ENCODE peak calls at places on chromosomes 6 and 20, in ten cellular contexts. One of them, this sample, is unnamed.

GRCh38 chr6:160986831-160987230 is 4.7 kb upstream of the MAP3K4 start:
- DNase-seq in CD8-positive, alpha-beta T cell: no peak
- DNase-seq in IMR-90: no peak
- DNase-seq in AG09319: no peak
- DNase-seq in stomach: no peak
- DNase-seq in gastrocnemius medialis: no peak
- DNase-seq in hepatocyte: no peak
- DNase-seq in endodermal cell: no peak
- DNase-seq in lower leg skin: no peak
- DNase-seq in brain microvascular endothelial cell: no peak
- DNase-seq in this sample: no peak

GRCh38 chr6:150979826-150980225 is 114.3 kb downstream of the MTHFD1L start:
- DNase-seq in brain microvascular endothelial cell: no peak
- DNase-seq in lower leg skin: no peak
- DNase-seq in stomach: no peak
- DNase-seq in hepatocyte: no peak
- DNase-seq in AG09319: no peak
- DNase-seq in CD8-positive, alpha-beta T cell: no peak
- DNase-seq in IMR-90: peak; percentile 68
- DNase-seq in gastrocnemius medialis: no peak
- DNase-seq in endodermal cell: no peak
- DNase-seq in this sample: no peak

GRCh38 chr6:57267586-57268293 is 45.6 kb upstream of the RAB23 start:
- DNase-seq in hepatocyte: peak; percentile 84
- DNase-seq in lower leg skin: no peak
- DNase-seq in gastrocnemius medialis: no peak
- DNase-seq in IMR-90: peak; percentile 99
- DNase-seq in stomach: peak; percentile 44
- DNase-seq in CD8-positive, alpha-beta T cell: peak; percentile 7
- DNase-seq in brain microvascular endothelial cell: peak; percentile 97
- DNase-seq in AG09319: peak; percentile 93
- DNase-seq in endodermal cell: peak; percentile 74
- DNase-seq in this sample: peak; percentile 62

GRCh38 chr6:91539451-91539850 is 952.6 kb upstream of the MAP3K7 start:
- DNase-seq in AG09319: no peak
- DNase-seq in stomach: no peak
- DNase-seq in lower leg skin: no peak
- DNase-seq in endodermal cell: no peak
- DNase-seq in gastrocnemius medialis: no peak
- DNase-seq in brain microvascular endothelial cell: no peak
- DNase-seq in hepatocyte: no peak
- DNase-seq in CD8-positive, alpha-beta T cell: no peak
- DNase-seq in IMR-90: no peak
- DNase-seq in this sample: no peak

GRCh38 chr20:11790047-11790446 is 127.6 kb upstream of the BTBD3 start:
- DNase-seq in stomach: no peak
- DNase-seq in lower leg skin: no peak
- DNase-seq in hepatocyte: no peak
- DNase-seq in AG09319: no peak
- DNase-seq in endodermal cell: no peak
- DNase-seq in gastrocnemius medialis: no peak
- DNase-seq in CD8-positive, alpha-beta T cell: no peak
- DNase-seq in IMR-90: no peak
- DNase-seq in brain microvascular endothelial cell: no peak
- DNase-seq in this sample: no peak

GRCh38 chr6:5136856-5137255 is 51.7 kb downstream of the PPP1R3G start:
- DNase-seq in IMR-90: no peak
- DNase-seq in hepatocyte: no peak
- DNase-seq in CD8-positive, alpha-beta T cell: no peak
- DNase-seq in brain microvascular endothelial cell: no peak
- DNase-seq in gastrocnemius medialis: no peak
- DNase-seq in stomach: no peak
- DNase-seq in endodermal cell: no peak
- DNase-seq in lower leg skin: no peak
- DNase-seq in AG09319: no peak
- DNase-seq in this sample: no peak

GRCh38 chr6:143427109-143427817 is 23.2 kb downstream of the ADAT2 start:
- DNase-seq in endodermal cell: peak; percentile 92
- DNase-seq in gastrocnemius medialis: peak; percentile 31
- DNase-seq in CD8-positive, alpha-beta T cell: peak; percentile 61
- DNase-seq in AG09319: peak; percentile 95
- DNase-seq in brain microvascular endothelial cell: peak; percentile 75
- DNase-seq in lower leg skin: peak; percentile 55
- DNase-seq in IMR-90: peak; percentile 86
- DNase-seq in hepatocyte: peak; percentile 92
- DNase-seq in stomach: peak; percentile 69
- DNase-seq in this sample: peak; percentile 60

GRCh38 chr6:26521485-26522391 is 16.4 kb upstream of the HMGN4 start:
- DNase-seq in gastrocnemius medialis: peak; percentile 84
- DNase-seq in IMR-90: peak; percentile 64
- DNase-seq in brain microvascular endothelial cell: peak; percentile 48
- DNase-seq in AG09319: peak; percentile 61
- DNase-seq in stomach: peak; percentile 75
- DNase-seq in endodermal cell: peak; percentile 93
- DNase-seq in hepatocyte: peak; percentile 89
- DNase-seq in lower leg skin: peak; percentile 65
- DNase-seq in CD8-positive, alpha-beta T cell: peak; percentile 57
- DNase-seq in this sample: peak; percentile 83

GRCh38 chr6:117423754-117424153 is 2.0 kb downstream of the ROS1 start:
- DNase-seq in AG09319: no peak
- DNase-seq in stomach: no peak
- DNase-seq in gastrocnemius medialis: peak; percentile 34
- DNase-seq in CD8-positive, alpha-beta T cell: no peak
- DNase-seq in endodermal cell: no peak
- DNase-seq in hepatocyte: no peak
- DNase-seq in brain microvascular endothelial cell: no peak
- DNase-seq in IMR-90: no peak
- DNase-seq in lower leg skin: no peak
- DNase-seq in this sample: no peak

DNA sequence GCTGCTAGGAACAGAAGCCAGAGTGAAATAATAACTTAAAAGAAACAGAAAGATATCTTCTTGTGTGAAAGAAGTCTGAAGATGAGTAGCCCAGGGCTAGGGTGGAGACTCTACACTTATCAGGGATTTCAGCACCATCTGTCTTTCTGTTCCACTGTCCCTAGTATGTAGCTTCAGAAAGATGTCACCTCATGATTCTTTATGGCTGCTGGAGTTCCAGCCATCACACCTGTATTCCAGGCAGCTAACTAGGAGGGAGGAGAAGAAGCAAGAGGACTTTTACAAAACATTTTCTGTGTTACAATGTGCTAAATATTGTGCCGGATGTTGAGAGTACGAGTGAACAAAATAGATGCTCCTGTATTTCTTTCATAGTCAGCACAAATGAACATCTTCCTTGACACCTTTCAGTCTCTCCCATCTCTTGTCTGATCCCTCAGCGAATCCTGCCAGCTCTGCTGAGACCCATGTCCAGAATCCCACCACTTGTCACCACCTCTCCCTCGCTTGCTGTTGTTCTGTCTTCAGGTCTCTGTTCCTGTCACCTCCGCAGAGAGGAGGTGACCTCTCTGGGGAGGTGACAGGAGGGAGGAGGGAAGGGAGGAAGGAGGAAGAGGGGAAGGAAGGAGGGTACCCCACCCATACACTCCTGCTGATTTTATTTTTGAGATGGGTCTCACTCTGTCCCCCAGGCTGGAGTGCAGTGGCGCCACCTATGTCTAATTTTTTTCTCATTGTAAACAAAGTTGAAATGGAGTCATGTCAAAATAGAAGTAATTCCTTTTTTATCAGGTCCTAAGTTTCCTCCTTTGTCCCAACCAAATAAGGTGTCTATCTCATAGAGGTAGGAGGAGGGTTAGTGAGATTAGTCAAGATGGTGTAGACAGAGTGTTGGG is 188.9 kb downstream of the TFAP2C start:
- DNase-seq in CD8-positive, alpha-beta T cell: no peak
- DNase-seq in AG09319: no peak
- DNase-seq in lower leg skin: no peak
- DNase-seq in hepatocyte: no peak
- DNase-seq in brain microvascular endothelial cell: no peak
- DNase-seq in gastrocnemius medialis: no peak
- DNase-seq in stomach: no peak
- DNase-seq in IMR-90: no peak
- DNase-seq in endodermal cell: no peak
- DNase-seq in this sample: no peak
- TF ChIP-seq CTCF in CD8-positive, alpha-beta T cell: no peak
- TF ChIP-seq CTCF in AG09319: no peak
- TF ChIP-seq CTCF in lower leg skin: no peak
- TF ChIP-seq CTCF in hepatocyte: no peak
- TF ChIP-seq CTCF in brain microvascular endothelial cell: peak; percentile 16
- TF ChIP-seq CTCF in gastrocnemius medialis: no peak
- TF ChIP-seq CTCF in stomach: no peak
- TF ChIP-seq CTCF in IMR-90: no peak
- TF ChIP-seq CTCF in endodermal cell: peak; percentile 35
- TF ChIP-seq CTCF in this sample: no peak

GRCh38 chr20:50610212-50610718 is 81.1 kb downstream of the RIPOR3 start:
- DNase-seq in brain microvascular endothelial cell: no peak
- DNase-seq in endodermal cell: peak; percentile 41
- DNase-seq in stomach: no peak
- DNase-seq in hepatocyte: no peak
- DNase-seq in lower leg skin: no peak
- DNase-seq in gastrocnemius medialis: no peak
- DNase-seq in CD8-positive, alpha-beta T cell: no peak
- DNase-seq in IMR-90: no peak
- DNase-seq in AG09319: no peak
- DNase-seq in this sample: no peak
- TF ChIP-seq CTCF in brain microvascular endothelial cell: peak; percentile 32
- TF ChIP-seq CTCF in endodermal cell: no peak
- TF ChIP-seq CTCF in stomach: no peak
- TF ChIP-seq CTCF in hepatocyte: no peak
- TF ChIP-seq CTCF in lower leg skin: no peak
- TF ChIP-seq CTCF in gastrocnemius medialis: no peak
- TF ChIP-seq CTCF in CD8-positive, alpha-beta T cell: no peak
- TF ChIP-seq CTCF in IMR-90: no peak
- TF ChIP-seq CTCF in AG09319: no peak
- TF ChIP-seq CTCF in this sample: no peak

DNA sequence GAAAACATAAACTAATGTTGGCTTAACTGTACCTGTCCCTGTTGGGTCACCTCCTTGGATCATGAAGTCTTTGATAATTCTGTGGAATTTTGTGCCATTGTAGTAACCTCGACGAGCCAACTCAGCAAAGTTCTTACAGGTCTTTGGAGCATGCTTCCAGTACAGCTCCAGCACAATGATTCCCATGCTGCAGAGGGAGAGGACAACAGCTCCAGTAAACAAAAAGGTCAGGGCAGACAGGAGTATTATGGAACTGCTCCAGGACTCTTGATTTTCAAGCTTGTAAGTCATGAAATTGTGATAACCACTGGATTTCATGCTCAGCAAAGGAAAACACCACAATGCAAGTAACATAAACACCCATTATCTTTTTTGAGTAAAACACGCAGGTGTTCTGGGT is 2.9 kb downstream of the PPIL1 start:
- DNase-seq in IMR-90: no peak
- DNase-seq in stomach: no peak
- DNase-seq in AG09319: no peak
- DNase-seq in endodermal cell: no peak
- DNase-seq in CD8-positive, alpha-beta T cell: no peak
- DNase-seq in gastrocnemius medialis: no peak
- DNase-seq in lower leg skin: no peak
- DNase-seq in brain microvascular endothelial cell: no peak
- DNase-seq in hepatocyte: no peak
- DNase-seq in this sample: no peak
- TF ChIP-seq CTCF in IMR-90: no peak
- TF ChIP-seq CTCF in stomach: no peak
- TF ChIP-seq CTCF in AG09319: no peak
- TF ChIP-seq CTCF in endodermal cell: no peak
- TF ChIP-seq CTCF in CD8-positive, alpha-beta T cell: no peak
- TF ChIP-seq CTCF in gastrocnemius medialis: no peak
- TF ChIP-seq CTCF in lower leg skin: no peak
- TF ChIP-seq CTCF in brain microvascular endothelial cell: no peak
- TF ChIP-seq CTCF in hepatocyte: no peak
- TF ChIP-seq CTCF in this sample: no peak

GRCh38 chr20:15345287-15345686 is 1007.9 kb upstream of the FLRT3 start:
- DNase-seq in IMR-90: no peak
- DNase-seq in CD8-positive, alpha-beta T cell: no peak
- DNase-seq in brain microvascular endothelial cell: no peak
- DNase-seq in hepatocyte: no peak
- DNase-seq in gastrocnemius medialis: no peak
- DNase-seq in endodermal cell: no peak
- DNase-seq in AG09319: no peak
- DNase-seq in lower leg skin: no peak
- DNase-seq in stomach: no peak
- DNase-seq in this sample: no peak
- TF ChIP-seq CTCF in IMR-90: no peak
- TF ChIP-seq CTCF in CD8-positive, alpha-beta T cell: no peak
- TF ChIP-seq CTCF in brain microvascular endothelial cell: no peak
- TF ChIP-seq CTCF in hepatocyte: no peak
- TF ChIP-seq CTCF in gastrocnemius medialis: no peak
- TF ChIP-seq CTCF in endodermal cell: peak; percentile 18
- TF ChIP-seq CTCF in AG09319: no peak
- TF ChIP-seq CTCF in lower leg skin: no peak
- TF ChIP-seq CTCF in stomach: no peak
- TF ChIP-seq CTCF in this sample: no peak